ENCODE peak calls at places on chromosomes 2 and 18, in ten cellular contexts. G, S, E, H, C, M, V, R, F and T are unnamed samples.

GRCh38 chr2:74843371-74844298 is 9.7 kb downstream of the HK2 start:
- DNase-seq in G (peak), S (peak), E (peak), H (peak), C (no peak), M (peak), V (no peak), R (peak), F (peak), T (no peak)

GRCh38 chr2:28532399-28532798 is 36.5 kb downstream of the PLB1 start:
- DNase-seq in G (no peak), S (no peak), E (no peak), H (no peak), C (no peak), M (no peak), V (no peak), R (no peak), F (no peak), T (no peak)

GRCh38 chr2:115746151-115746550 is 1303.7 kb downstream of the DPP10 start:
- DNase-seq in G (no peak), S (no peak), E (no peak), H (no peak), C (no peak), M (no peak), V (no peak), R (no peak), F (no peak), T (no peak)

GRCh38 chr18:23689031-23689615 is at the start of gene LAMA3:
- DNase-seq in G (peak), S (peak), E (peak), H (peak), C (peak), M (peak), V (no peak), R (peak), F (peak), T (peak)

GRCh38 chr2:27720004-27720551 is 51.4 kb upstream of the MRPL33 start:
- DNase-seq in G (peak), S (peak), E (peak), H (peak), C (peak), M (peak), V (peak), R (peak), F (peak), T (peak)

GRCh38 chr2:106038598-106039375 is 155.3 kb downstream of the UXS1 start:
- DNase-seq in G (peak), S (no peak), E (no peak), H (no peak), C (no peak), M (no peak), V (no peak), R (no peak), F (no peak), T (no peak)

GRCh38 chr2:220228310-220229006 is 601.0 kb downstream of the SLC4A3 start:
- DNase-seq in G (peak), S (no peak), E (peak), H (peak), C (no peak), M (peak), V (peak), R (peak), F (peak), T (peak)

GRCh38 chr2:37181726-37182684 is 6.5 kb downstream of the SULT6B1 start:
- DNase-seq in G (peak), S (no peak), E (peak), H (no peak), C (no peak), M (no peak), V (no peak), R (peak), F (no peak), T (no peak)

GRCh38 chr2:11435036-11435435 is 30.9 kb downstream of the E2F6 start:
- DNase-seq in G (no peak), S (no peak), E (no peak), H (no peak), C (no peak), M (no peak), V (no peak), R (no peak), F (no peak), T (no peak)

GRCh38 chr18:79872852-79873444 is 75.2 kb downstream of the KCNG2 start:
- DNase-seq in G (no peak), S (no peak), E (no peak), H (no peak), C (no peak), M (no peak), V (no peak), R (no peak), F (no peak), T (no peak)

GRCh38 chr2:74688881-74689280 is 34.8 kb downstream of the SEMA4F start:
- DNase-seq in G (no peak), S (no peak), E (no peak), H (no peak), C (no peak), M (no peak), V (no peak), R (no peak), F (no peak), T (no peak)

GRCh38 chr18:30971338-30971956 is 71.1 kb downstream of the DSC3 start:
- DNase-seq in G (peak), S (no peak), E (peak), H (peak), C (no peak), M (peak), V (no peak), R (peak), F (peak), T (no peak)

GRCh38 chr2:238970553-238971081 is 122.7 kb downstream of the TWIST2 start:
- DNase-seq in G (peak), S (peak), E (peak), H (peak), C (peak), M (peak), V (no peak), R (peak), F (peak), T (peak)